ENCODE peak calls at places on chromosomes 6 and 20, in four cellular contexts. One of them, this sample, is unnamed.

GRCh38 chr20:2397595-2398145 is 17.0 kb downstream of the TGM6 start:
- DNase-seq in thoracic aorta: no peak
- DNase-seq in SK-MEL-5: no peak
- DNase-seq in nephron progenitor cell: no peak
- DNase-seq in this sample: no peak

GRCh38 chr6:129210684-129211083 is 327.7 kb downstream of the LAMA2 start:
- DNase-seq in SK-MEL-5: no peak
- DNase-seq in thoracic aorta: no peak
- DNase-seq in nephron progenitor cell: no peak
- DNase-seq in this sample: no peak

GRCh38 chr6:127539292-127539691 is 20.2 kb upstream of the MTCL3 start:
- DNase-seq in SK-MEL-5: peak
- DNase-seq in thoracic aorta: no peak
- DNase-seq in nephron progenitor cell: no peak
- DNase-seq in this sample: no peak

GRCh38 chr6:37696220-37696840 is 1.4 kb downstream of the MDGA1 start:
- DNase-seq in nephron progenitor cell: peak
- DNase-seq in SK-MEL-5: no peak
- DNase-seq in thoracic aorta: no peak
- DNase-seq in this sample: no peak

GRCh38 chr6:128713461-128713860 is 169.5 kb upstream of the LAMA2 start:
- DNase-seq in thoracic aorta: no peak
- DNase-seq in nephron progenitor cell: no peak
- DNase-seq in SK-MEL-5: no peak
- DNase-seq in this sample: no peak

GRCh38 chr6:32944265-32944664 is 3.4 kb upstream of the HLA-DMB start:
- DNase-seq in SK-MEL-5: no peak
- DNase-seq in thoracic aorta: no peak
- DNase-seq in nephron progenitor cell: no peak
- DNase-seq in this sample: peak

GRCh38 chr20:36833275-36834020 is 42.5 kb upstream of the TLDC2 start:
- DNase-seq in nephron progenitor cell: peak
- DNase-seq in SK-MEL-5: no peak
- DNase-seq in thoracic aorta: no peak
- DNase-seq in this sample: no peak

GRCh38 chr6:109455161-109455501 is 441 bp downstream of the MICAL1 start:
- DNase-seq in thoracic aorta: no peak
- DNase-seq in SK-MEL-5: no peak
- DNase-seq in nephron progenitor cell: peak
- DNase-seq in this sample: peak

GRCh38 chr20:51759769-51760510 is 8.2 kb downstream of the ATP9A start:
- DNase-seq in thoracic aorta: no peak
- DNase-seq in SK-MEL-5: no peak
- DNase-seq in nephron progenitor cell: no peak
- DNase-seq in this sample: no peak

GRCh38 chr6:52361945-52362442 is at the start of gene PAQR8:
- DNase-seq in thoracic aorta: peak
- DNase-seq in nephron progenitor cell: peak
- DNase-seq in SK-MEL-5: peak
- DNase-seq in this sample: peak

GRCh38 chr20:1761116-1761515 is 103.5 kb upstream of the SIRPG start:
- DNase-seq in thoracic aorta: no peak
- DNase-seq in nephron progenitor cell: no peak
- DNase-seq in SK-MEL-5: peak
- DNase-seq in this sample: no peak

GRCh38 chr6:103800131-103800670 is 1059.5 kb downstream of the HACE1 start:
- DNase-seq in nephron progenitor cell: no peak
- DNase-seq in thoracic aorta: no peak
- DNase-seq in SK-MEL-5: no peak
- DNase-seq in this sample: no peak

GRCh38 chr20:21515300-21516179 is 1.7 kb upstream of the NKX2-2 start:
- DNase-seq in thoracic aorta: no peak
- DNase-seq in SK-MEL-5: no peak
- DNase-seq in nephron progenitor cell: no peak
- DNase-seq in this sample: no peak

This sample was measured in tibial nerve.